ENCODE peak calls at places on chromosomes 2 and 18, in five cellular contexts. D is GM12878, Q is HepG2, J is WTC11, M is H1. Z is an unnamed sample.
A peak's percentile ranks its signal among the peaks of the same experiment; 100 is the strongest.

GRCh38 chr2:73642338-73643018 is at the start of gene NAT8:
- DNase-seq in D (no peak), Q (peak; percentile 85), J (no peak), M (no peak), Z (no peak)

GRCh38 chr2:120929829-120930228 is 194.2 kb downstream of the GLI2 start:
- DNase-seq in D (no peak), Q (no peak), J (no peak), M (no peak), Z (no peak)

GRCh38 chr2:26840937-26841610 is 6.9 kb upstream of the DPYSL5 start:
- DNase-seq in D (no peak), Q (peak; percentile 15), J (no peak), M (no peak), Z (no peak)

GRCh38 chr2:206736935-206737334 is 18.7 kb upstream of the DYTN start:
- DNase-seq in D (no peak), Q (no peak), J (no peak), M (no peak), Z (no peak)

GRCh38 chr2:25491966-25492532 is 150.3 kb upstream of the DNMT3A start:
- DNase-seq in D (no peak), Q (peak; percentile 48), J (no peak), M (no peak), Z (no peak)

GRCh38 chr2:205435970-205436369 is 246.3 kb upstream of the NRP2 start:
- DNase-seq in D (no peak), Q (no peak), J (no peak), M (no peak), Z (no peak)

GRCh38 chr2:65710779-65711295 is 278.4 kb upstream of the SPRED2 start:
- DNase-seq in D (no peak), Q (peak; percentile 16), J (no peak), M (no peak), Z (no peak)

GRCh38 chr2:12321017-12321641 is 395.6 kb upstream of the TRIB2 start:
- DNase-seq in D (no peak), Q (no peak), J (no peak), M (no peak), Z (peak; percentile 35)

GRCh38 chr18:54233228-54233625 is 8.8 kb upstream of the MBD2 start:
- DNase-seq in D (no peak), Q (no peak), J (no peak), M (no peak), Z (no peak)

GRCh38 chr2:29829841-29830240 is 91.5 kb downstream of the ALK start:
- DNase-seq in D (no peak), Q (no peak), J (no peak), M (no peak), Z (no peak)

GRCh38 chr2:18551623-18552022 is 8.8 kb downstream of the RDH14 start:
- DNase-seq in D (no peak), Q (no peak), J (no peak), M (no peak), Z (no peak)

GRCh38 chr2:114068438-114068837 is 178.5 kb downstream of the ACTR3 start:
- DNase-seq in D (no peak), Q (no peak), J (peak; percentile 15), M (no peak), Z (peak; percentile 14)

GRCh38 chr18:8661754-8662573 is 43.4 kb upstream of the MTCL1 start:
- DNase-seq in D (no peak), Q (no peak), J (peak; percentile 72), M (peak; percentile 72), Z (no peak)

GRCh38 chr2:213995400-213996105 is 415.3 kb upstream of the VWC2L start:
- DNase-seq in D (no peak), Q (no peak), J (no peak), M (no peak), Z (no peak)

GRCh38 chr2:199684168-199684567 is 166.8 kb downstream of the FTCDNL1 start:
- DNase-seq in D (no peak), Q (no peak), J (no peak), M (no peak), Z (no peak)

GRCh38 chr2:190533968-190534309 is 583 bp downstream of the NEMP2 start:
- DNase-seq in D (no peak), Q (peak; percentile 79), J (no peak), M (no peak), Z (peak; percentile 28)

GRCh38 chr2:3728104-3729054 is 25.0 kb downstream of the DCDC2C start:
- DNase-seq in D (no peak), Q (peak; percentile 44), J (no peak), M (peak; percentile 53), Z (peak; percentile 42)

GRCh38 chr2:235701206-235701605 is 207.4 kb downstream of the AGAP1 start:
- DNase-seq in D (no peak), Q (no peak), J (no peak), M (no peak), Z (no peak)

GRCh38 chr18:53025247-53025646 is 685.2 kb downstream of the DCC start:
- DNase-seq in D (no peak), Q (peak; percentile 80), J (no peak), M (no peak), Z (no peak)

GRCh38 chr18:48897531-48897930 is 53.2 kb downstream of the SMAD7 start:
- DNase-seq in D (no peak), Q (no peak), J (no peak), M (no peak), Z (no peak)

GRCh38 chr2:36561223-36561944 is 36.6 kb downstream of the FEZ2 start:
- DNase-seq in D (no peak), Q (peak; percentile 18), J (no peak), M (no peak), Z (peak; percentile 16)

GRCh38 chr2:113806217-113806913 is 49.9 kb upstream of the SLC35F5 start:
- DNase-seq in D (no peak), Q (no peak), J (no peak), M (no peak), Z (no peak)

GRCh38 chr2:66674087-66674486 is 239.2 kb downstream of the MEIS1 start:
- DNase-seq in D (no peak), Q (no peak), J (no peak), M (no peak), Z (no peak)

GRCh38 chr2:24977631-24978030 is 5.9 kb upstream of the DNAJC27 start:
- DNase-seq in D (no peak), Q (peak; percentile 45), J (no peak), M (no peak), Z (no peak)

GRCh38 chr18:24488824-24489493 is 28.5 kb downstream of the HRH4 start:
- DNase-seq in D (peak; percentile 3), Q (peak; percentile 13), J (no peak), M (no peak), Z (peak; percentile 61)

GRCh38 chr2:10658041-10658913 is 31.5 kb downstream of the NOL10 start:
- DNase-seq in D (no peak), Q (no peak), J (no peak), M (no peak), Z (no peak)

GRCh38 chr2:224584768-224585204 is 377 bp downstream of the CUL3 start:
- DNase-seq in D (no peak), Q (peak; percentile 35), J (peak; percentile 41), M (no peak), Z (peak; percentile 29)

GRCh38 chr2:126657636-126658315 is 1.8 kb downstream of the GYPC start:
- DNase-seq in D (peak; percentile 61), Q (no peak), J (peak; percentile 66), M (peak; percentile 63), Z (peak; percentile 62)

GRCh38 chr2:126655500-126656310 is at the start of gene GYPC:
- DNase-seq in D (no peak), Q (no peak), J (peak; percentile 59), M (peak; percentile 76), Z (peak; percentile 86)

GRCh38 chr2:126658316-126658909 is 2.5 kb downstream of the GYPC start:
- DNase-seq in D (no peak), Q (no peak), J (no peak), M (no peak), Z (no peak)

GRCh38 chr2:126656311-126657145 is 570 bp downstream of the GYPC start:
- DNase-seq in D (no peak), Q (no peak), J (peak; percentile 49), M (peak; percentile 75), Z (peak; percentile 67)

DNA sequence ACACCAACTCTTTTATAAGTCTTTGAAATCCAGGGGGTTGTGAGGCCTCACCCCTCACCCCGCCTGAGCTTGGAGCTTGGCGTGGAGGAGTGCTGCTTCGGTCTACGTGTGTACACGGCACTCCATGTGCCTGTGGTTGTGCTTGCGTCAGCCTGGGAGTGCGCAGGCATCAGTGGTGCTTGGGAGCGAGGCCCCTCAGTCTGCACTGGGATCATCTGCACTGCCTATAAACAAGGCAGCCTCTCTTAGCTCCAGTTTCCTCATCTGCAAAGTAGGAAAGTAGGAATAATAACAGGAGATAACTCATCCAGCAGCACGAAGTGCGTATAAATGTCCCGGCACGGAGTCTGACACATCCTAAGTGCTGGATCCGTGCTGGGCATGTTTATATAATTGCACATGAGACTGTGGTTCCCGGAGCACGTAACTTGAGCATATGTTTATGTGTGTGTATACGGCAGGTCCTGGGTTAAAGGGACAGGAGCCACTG is 1.2 kb downstream of the GYPC start:
- DNase-seq in D (no peak), Q (no peak), J (peak; percentile 27), M (no peak), Z (no peak)
- TF ChIP-seq MAX in D (peak; percentile 52), Q (no peak), J (peak; percentile 89), M (peak; percentile 89), Z (peak; percentile 65)

GRCh38 chr2:22992446-22992845 is 392.5 kb upstream of the KLHL29 start:
- DNase-seq in D (no peak), Q (no peak), J (no peak), M (no peak), Z (no peak)

GRCh38 chr2:22991844-22992243 is 393.1 kb upstream of the KLHL29 start:
- DNase-seq in D (no peak), Q (no peak), J (no peak), M (no peak), Z (no peak)

GRCh38 chr2:22998368-22998767 is 386.6 kb upstream of the KLHL29 start:
- DNase-seq in D (no peak), Q (no peak), J (no peak), M (no peak), Z (no peak)

GRCh38 chr2:22999951-23000350 is 385.0 kb upstream of the KLHL29 start:
- DNase-seq in D (no peak), Q (no peak), J (no peak), M (no peak), Z (no peak)

GRCh38 chr2:22995576-22995975 is 389.4 kb upstream of the KLHL29 start:
- DNase-seq in D (no peak), Q (no peak), J (no peak), M (no peak), Z (no peak)
- TF ChIP-seq ATF2 in D (no peak), Q (no peak), J (no peak), M (no peak), Z (no peak)

DNA sequence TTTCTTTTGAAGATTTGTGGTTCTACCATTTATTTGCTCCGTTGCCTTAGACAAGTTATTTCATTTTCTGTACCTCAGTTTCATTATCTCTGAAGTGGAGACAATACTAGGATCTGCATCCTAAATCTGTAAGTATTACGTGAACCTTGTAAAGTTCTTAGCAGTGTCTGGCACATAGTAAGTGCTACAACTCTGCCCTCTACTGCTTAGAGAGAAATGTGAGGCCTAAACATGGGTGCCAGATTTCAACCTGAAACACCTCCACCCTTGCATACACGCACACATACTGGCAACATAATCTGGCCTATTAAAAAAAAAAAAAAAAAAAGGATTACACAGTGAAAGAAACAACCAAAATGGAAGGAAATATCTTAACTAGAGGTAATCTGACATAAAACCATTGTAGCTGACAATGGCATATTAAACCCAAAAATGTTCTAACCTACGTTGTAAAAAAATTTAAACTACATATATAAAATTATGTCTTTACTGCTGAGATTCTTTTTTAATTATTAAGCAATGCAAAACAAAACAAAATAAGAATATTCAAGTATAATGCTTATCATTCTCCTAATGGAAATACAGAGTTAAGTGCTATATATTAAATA is 132.6 kb downstream of the MAP2 start:
- DNase-seq in D (no peak), Q (peak; percentile 32), J (no peak), M (no peak), Z (no peak)
- TF ChIP-seq MAX in D (no peak), Q (no peak), J (no peak), M (no peak), Z (no peak)

GRCh38 chr2:202682274-202682673 is 47.5 kb downstream of the FAM117B start:
- DNase-seq in D (no peak), Q (no peak), J (peak; percentile 27), M (no peak), Z (no peak)
- TF ChIP-seq ATF2 in D (no peak), Q (no peak), J (no peak), M (no peak), Z (no peak)